ENCODE peak calls at places on chromosomes 6 and 20, in seven cellular contexts. Q is astrocyte of the cerebellum, Z is upper lobe of right lung, E is WTC11, J is lower leg skin, N is mesothelial cell of epicardium, C is AG10803. F is an unnamed sample.

GRCh38 chr6:43124481-43124880 is 46.6 kb upstream of the SRF start:
- DNase-seq in Q (no peak), Z (no peak), E (no peak), J (no peak), N (no peak), C (no peak), F (no peak)

GRCh38 chr20:54662064-54662463 is 186.7 kb downstream of the DOK5 start:
- DNase-seq in Q (no peak), Z (no peak), E (no peak), J (no peak), N (no peak), C (no peak), F (no peak)

GRCh38 chr6:134436281-134436815 is 118.4 kb upstream of the SGK1 start:
- DNase-seq in Q (peak; percentile 86), Z (no peak), E (no peak), J (peak; percentile 88), N (no peak), C (peak; percentile 96), F (no peak)

GRCh38 chr6:25628471-25629201 is 23.4 kb upstream of the SCGN start:
- DNase-seq in Q (no peak), Z (no peak), E (no peak), J (no peak), N (no peak), C (no peak), F (no peak)

GRCh38 chr20:56414842-56415765 is 3.0 kb downstream of the CASS4 start:
- DNase-seq in Q (no peak), Z (no peak), E (no peak), J (peak; percentile 6), N (no peak), C (peak; percentile 65), F (no peak)

GRCh38 chr20:12968472-12968871 is 40.3 kb upstream of the SPTLC3 start:
- DNase-seq in Q (no peak), Z (no peak), E (no peak), J (no peak), N (no peak), C (no peak), F (no peak)

GRCh38 chr20:57714409-57715267 is 4.8 kb upstream of the PMEPA1 start:
- DNase-seq in Q (peak; percentile 22), Z (no peak), E (no peak), J (no peak), N (no peak), C (peak; percentile 84), F (no peak)

GRCh38 chr20:3082306-3082951 is 2.1 kb downstream of the AVP start:
- DNase-seq in Q (no peak), Z (no peak), E (peak; percentile 24), J (no peak), N (no peak), C (no peak), F (no peak)

GRCh38 chr6:42748241-42748898 is 2.5 kb upstream of the TBCC start:
- DNase-seq in Q (no peak), Z (peak; percentile 34), E (no peak), J (no peak), N (no peak), C (no peak), F (no peak)

GRCh38 chr6:25122622-25123237 is 156.4 kb upstream of the CARMIL1 start:
- DNase-seq in Q (no peak), Z (no peak), E (no peak), J (no peak), N (no peak), C (no peak), F (no peak)

GRCh38 chr20:56607061-56607704 is 21.9 kb upstream of the TFAP2C start:
- DNase-seq in Q (no peak), Z (no peak), E (no peak), J (no peak), N (no peak), C (no peak), F (no peak)

GRCh38 chr20:24487648-24488047 is 18.2 kb downstream of the SYNDIG1 start:
- DNase-seq in Q (no peak), Z (no peak), E (no peak), J (peak; percentile 63), N (no peak), C (no peak), F (no peak)

GRCh38 chr6:166900130-166900708 is 56.1 kb downstream of the RNASET2 start:
- DNase-seq in Q (no peak), Z (no peak), E (no peak), J (no peak), N (no peak), C (no peak), F (no peak)

GRCh38 chr20:36175016-36175415 is 20.5 kb downstream of the EPB41L1 start:
- DNase-seq in Q (no peak), Z (no peak), E (no peak), J (no peak), N (no peak), C (peak; percentile 34), F (no peak)

GRCh38 chr20:62165762-62166399 is 16.9 kb upstream of the MTG2 start:
- DNase-seq in Q (no peak), Z (no peak), E (no peak), J (no peak), N (no peak), C (no peak), F (no peak)

GRCh38 chr6:41355952-41356351 is 20.5 kb downstream of the NCR2 start:
- DNase-seq in Q (no peak), Z (no peak), E (no peak), J (no peak), N (no peak), C (no peak), F (no peak)

GRCh38 chr6:41356838-41357237 is 21.4 kb downstream of the NCR2 start:
- DNase-seq in Q (no peak), Z (no peak), E (no peak), J (no peak), N (no peak), C (no peak), F (no peak)

GRCh38 chr6:41358503-41358902 is 23.1 kb downstream of the NCR2 start:
- DNase-seq in Q (no peak), Z (no peak), E (no peak), J (peak; percentile 28), N (no peak), C (no peak), F (no peak)

GRCh38 chr6:41360314-41360685 is 24.9 kb downstream of the NCR2 start:
- DNase-seq in Q (no peak), Z (no peak), E (no peak), J (no peak), N (no peak), C (no peak), F (no peak)

DNA sequence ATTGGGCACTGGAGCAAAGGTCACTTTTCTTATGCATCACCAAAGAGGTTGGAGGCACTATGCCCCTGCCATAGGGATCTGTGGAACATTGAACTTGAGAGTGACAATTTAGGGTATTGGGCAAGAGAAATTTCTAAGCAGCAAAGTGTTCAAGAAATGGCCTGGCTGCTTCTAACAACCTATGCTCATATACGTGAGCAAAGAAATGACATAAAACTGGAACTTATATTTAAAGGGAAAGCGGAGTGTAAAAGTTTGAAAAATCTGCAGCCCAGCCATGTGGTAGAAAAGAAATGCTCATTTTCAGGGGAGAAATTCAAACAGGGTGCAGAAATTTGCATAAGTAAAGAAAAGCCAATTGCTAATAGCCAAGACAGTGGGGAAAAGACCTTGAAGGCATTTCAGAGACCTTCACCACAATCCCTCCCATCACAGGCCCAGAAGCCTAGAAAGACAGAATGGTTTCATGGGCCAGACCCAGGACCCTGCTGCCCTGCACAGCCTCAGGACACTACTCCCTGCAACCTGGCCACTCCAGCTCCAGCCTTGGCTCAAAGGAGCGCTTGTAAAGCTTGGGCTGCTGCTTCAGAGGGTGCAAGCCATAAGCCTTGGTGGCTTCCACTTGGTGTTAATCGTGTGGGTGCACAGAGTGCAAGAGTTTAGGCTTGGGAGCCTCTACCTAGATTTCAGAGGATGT is 24.4 kb downstream of the NCR2 start:
- DNase-seq in Q (no peak), Z (no peak), E (no peak), J (peak; percentile 42), N (no peak), C (no peak), F (no peak)
- TF ChIP-seq CTCF in Q (no peak), Z (no peak), E (no peak), J (no peak), N (no peak), C (no peak), F (no peak)

GRCh38 chr6:30979076-30979475 is 4.4 kb upstream of the MUC21 start:
- DNase-seq in Q (no peak), Z (no peak), E (no peak), J (no peak), N (no peak), C (peak; percentile 35), F (no peak)

GRCh38 chr6:30983439-30983838 is at the start of gene MUC21:
- DNase-seq in Q (no peak), Z (no peak), E (no peak), J (no peak), N (no peak), C (no peak), F (no peak)

GRCh38 chr6:30979690-30980089 is 3.8 kb upstream of the MUC21 start:
- DNase-seq in Q (no peak), Z (no peak), E (no peak), J (no peak), N (no peak), C (no peak), F (no peak)

GRCh38 chr6:30985490-30985889 is 2.0 kb downstream of the MUC21 start:
- DNase-seq in Q (no peak), Z (no peak), E (no peak), J (no peak), N (no peak), C (peak; percentile 4), F (no peak)

GRCh38 chr6:30981942-30982772 is 1.4 kb upstream of the MUC21 start:
- DNase-seq in Q (peak; percentile 59), Z (no peak), E (peak; percentile 67), J (no peak), N (no peak), C (peak; percentile 78), F (no peak)
- TF ChIP-seq CTCF in Q (peak; percentile 37), Z (peak; percentile 25), E (no peak), J (no peak), N (no peak), C (peak; percentile 45), F (peak; percentile 55)

GRCh38 chr6:94636780-94637385 is 940.5 kb upstream of the MANEA start:
- DNase-seq in Q (peak; percentile 1), Z (no peak), E (no peak), J (no peak), N (no peak), C (no peak), F (no peak)
- TF ChIP-seq CTCF in Q (peak; percentile 8), Z (peak; percentile 13), E (peak; percentile 22), J (no peak), N (no peak), C (no peak), F (peak; percentile 53)

DNA sequence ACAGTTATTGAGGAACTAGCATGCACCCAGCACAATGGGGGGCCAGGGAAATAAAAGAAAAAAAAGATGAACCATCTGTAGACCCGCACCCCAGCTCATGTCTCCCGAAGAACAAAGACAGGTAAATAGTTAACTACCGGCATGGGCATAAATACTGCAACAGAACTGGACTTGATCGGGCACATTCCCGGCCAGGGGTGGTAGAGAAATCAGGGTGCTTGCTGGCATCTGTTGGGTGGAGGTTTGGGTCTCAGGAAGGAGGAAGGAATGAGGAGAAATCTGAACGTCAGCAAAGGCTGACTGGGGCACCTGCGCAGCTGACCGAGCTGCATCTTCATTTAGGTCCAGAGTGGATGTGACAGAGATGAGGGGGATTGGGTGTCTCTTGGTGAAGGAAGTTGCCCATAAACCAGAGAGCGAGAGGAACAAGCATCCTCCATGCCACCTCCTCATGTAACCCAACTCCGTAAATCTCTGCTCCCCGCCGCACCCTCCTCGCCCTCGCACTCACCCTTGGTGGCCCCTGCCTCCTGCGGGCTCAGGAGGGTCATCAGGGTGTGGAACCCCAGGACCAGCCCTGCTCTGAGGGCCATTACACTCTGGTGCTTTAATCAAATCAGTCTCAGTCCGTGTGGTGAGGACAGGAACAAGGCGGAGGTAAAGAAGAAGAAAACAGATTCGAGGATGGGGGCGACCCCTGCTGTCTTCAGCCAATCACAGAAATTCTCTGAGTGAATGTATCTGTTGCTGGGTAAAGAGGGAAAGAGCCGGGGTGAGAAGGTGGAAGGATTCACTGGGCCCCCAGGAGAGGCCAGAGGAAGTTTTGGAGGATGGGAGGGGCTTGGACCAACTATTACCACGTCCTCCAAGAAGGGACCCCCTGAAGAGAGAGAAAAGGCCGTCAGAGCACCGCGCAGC is at the start of gene HLA-DOA:
- DNase-seq in Q (no peak), Z (no peak), E (peak; percentile 78), J (no peak), N (no peak), C (no peak), F (no peak)
- TF ChIP-seq CTCF in Q (no peak), Z (no peak), E (no peak), J (no peak), N (no peak), C (no peak), F (peak; percentile 17)